ENCODE peak calls at places on chromosomes 4 and X, in seven cellular contexts. O is GM23248; J is NCI-H1417 treated with DMSO at 0.1 percent for 48 hours; B is SK-MEL-5; S is WTC11; X is stimulated activated CD4-positive, alpha-beta T cell treated with anti-CD3 and anti-CD28 coated beads, Interleukin-15, amount 100 ng/mL, for 1 hour; N is right atrium auricular region. T is an unnamed sample.

GRCh38 chr4:78439328-78439727 is 112.2 kb upstream of the ANXA3 start:
- DNase-seq in O (peak), J (no peak), B (no peak), S (no peak), X (no peak), N (no peak), T (no peak)

GRCh38 chrX:1824855-1825254 is 210.0 kb downstream of the ASMT start:
- DNase-seq in O (no peak), J (no peak), B (no peak), S (no peak), X (no peak), N (no peak), T (no peak)

GRCh38 chr4:108049406-108049805 is 59.7 kb downstream of the HADH start:
- DNase-seq in O (no peak), J (no peak), B (no peak), S (no peak), X (no peak), N (no peak), T (no peak)

GRCh38 chrX:102067966-102068723 is 57.3 kb upstream of the TCEAL2 start:
- DNase-seq in O (peak), J (no peak), B (peak), S (no peak), X (no peak), N (no peak), T (peak)

GRCh38 chr4:26263165-26263564 is 57.6 kb upstream of the RBPJ start:
- DNase-seq in O (no peak), J (no peak), B (peak), S (peak), X (no peak), N (no peak), T (peak)

GRCh38 chr4:26256016-26256415 is 64.8 kb upstream of the RBPJ start:
- DNase-seq in O (peak), J (no peak), B (no peak), S (no peak), X (no peak), N (no peak), T (no peak)

GRCh38 chr4:154164931-154165839 is 326.4 kb downstream of the DCHS2 start:
- DNase-seq in O (peak), J (no peak), B (no peak), S (no peak), X (no peak), N (peak), T (peak)

GRCh38 chrX:17082831-17083230 is 136.4 kb downstream of the REPS2 start:
- DNase-seq in O (peak), J (no peak), B (peak), S (no peak), X (no peak), N (no peak), T (peak)

GRCh38 chr4:85790582-85790981 is 315.6 kb downstream of the ARHGAP24 start:
- DNase-seq in O (peak), J (no peak), B (no peak), S (no peak), X (no peak), N (no peak), T (no peak)

GRCh38 chrX:129115104-129115503 is 408.2 kb downstream of the SMARCA1 start:
- DNase-seq in O (peak), J (no peak), B (peak), S (peak), X (no peak), N (no peak), T (peak)

GRCh38 chr4:189304179-189304578 is 636.5 kb upstream of the FRG1 start:
- DNase-seq in O (no peak), J (no peak), B (no peak), S (no peak), X (no peak), N (no peak), T (no peak)

GRCh38 chrX:41558531-41558930 is 111.4 kb downstream of the NYX start:
- DNase-seq in O (peak), J (no peak), B (peak), S (no peak), X (no peak), N (no peak), T (peak)

GRCh38 chr4:35365186-35365585 is 879.1 kb downstream of the ARAP2 start:
- DNase-seq in O (no peak), J (no peak), B (no peak), S (no peak), X (no peak), N (no peak), T (no peak)

GRCh38 chrX:116114999-116115398 is 55.5 kb upstream of the AGTR2 start:
- DNase-seq in O (no peak), J (no peak), B (no peak), S (no peak), X (no peak), N (no peak), T (no peak)

T was measured in OCI-M1.